ENCODE peak calls at places on chromosomes 5 and 9, in four cellular contexts. One of them, this sample, is unnamed.
A peak's percentile ranks its signal among the peaks of the same experiment; 100 is the strongest.

GRCh38 chr5:61273279-61273678 is 58.8 kb upstream of the ZSWIM6 start:
- DNase-seq in AG09319: no peak
- DNase-seq in neural crest cell: no peak
- DNase-seq in CD4-positive, alpha-beta T cell: no peak
- DNase-seq in this sample: no peak

GRCh38 chr5:7823601-7824000 is 27.3 kb downstream of the CFAP90 start:
- DNase-seq in AG09319: no peak
- DNase-seq in neural crest cell: no peak
- DNase-seq in CD4-positive, alpha-beta T cell: no peak
- DNase-seq in this sample: no peak

GRCh38 chr5:13188393-13188792 is 756.1 kb downstream of the DNAH5 start:
- DNase-seq in AG09319: no peak
- DNase-seq in neural crest cell: no peak
- DNase-seq in CD4-positive, alpha-beta T cell: no peak
- DNase-seq in this sample: no peak

GRCh38 chr5:98772415-98773213 is 849 bp upstream of the RGMB start:
- DNase-seq in AG09319: no peak
- DNase-seq in neural crest cell: peak; percentile 59
- DNase-seq in CD4-positive, alpha-beta T cell: peak; percentile 28
- DNase-seq in this sample: no peak

GRCh38 chr9:90204128-90204838 is 438.3 kb downstream of the DIRAS2 start:
- DNase-seq in AG09319: no peak
- DNase-seq in neural crest cell: no peak
- DNase-seq in CD4-positive, alpha-beta T cell: no peak
- DNase-seq in this sample: no peak

GRCh38 chr5:61357745-61358144 is 25.7 kb downstream of the ZSWIM6 start:
- DNase-seq in AG09319: no peak
- DNase-seq in neural crest cell: no peak
- DNase-seq in CD4-positive, alpha-beta T cell: no peak
- DNase-seq in this sample: no peak

GRCh38 chr5:82975812-82976211 is 101.4 kb downstream of the TMEM167A start:
- DNase-seq in AG09319: no peak
- DNase-seq in neural crest cell: no peak
- DNase-seq in CD4-positive, alpha-beta T cell: no peak
- DNase-seq in this sample: no peak

GRCh38 chr9:5549671-5550650 is 39.6 kb downstream of the PDCD1LG2 start:
- DNase-seq in AG09319: no peak
- DNase-seq in neural crest cell: no peak
- DNase-seq in CD4-positive, alpha-beta T cell: no peak
- DNase-seq in this sample: no peak

GRCh38 chr9:131617611-131618010 is 72.3 kb downstream of the PRRT1B start:
- DNase-seq in AG09319: no peak
- DNase-seq in neural crest cell: no peak
- DNase-seq in CD4-positive, alpha-beta T cell: no peak
- DNase-seq in this sample: no peak

GRCh38 chr9:116087246-116087645 is 66.3 kb upstream of the PAPPA start:
- DNase-seq in AG09319: no peak
- DNase-seq in neural crest cell: no peak
- DNase-seq in CD4-positive, alpha-beta T cell: no peak
- DNase-seq in this sample: no peak

GRCh38 chr5:146565764-146566163 is 49.8 kb upstream of the GPR151 start:
- DNase-seq in AG09319: peak; percentile 0
- DNase-seq in neural crest cell: peak; percentile 50
- DNase-seq in CD4-positive, alpha-beta T cell: peak; percentile 12
- DNase-seq in this sample: no peak

GRCh38 chr5:149588947-149589346 is 7.6 kb downstream of the ARHGEF37 start:
- DNase-seq in AG09319: no peak
- DNase-seq in neural crest cell: no peak
- DNase-seq in CD4-positive, alpha-beta T cell: no peak
- DNase-seq in this sample: no peak

GRCh38 chr9:72254881-72255545 is 105.8 kb downstream of the GDA start:
- DNase-seq in AG09319: no peak
- DNase-seq in neural crest cell: no peak
- DNase-seq in CD4-positive, alpha-beta T cell: no peak
- DNase-seq in this sample: no peak

GRCh38 chr9:113488490-113488889 is 25.0 kb downstream of the RGS3 start:
- DNase-seq in AG09319: no peak
- DNase-seq in neural crest cell: no peak
- DNase-seq in CD4-positive, alpha-beta T cell: no peak
- DNase-seq in this sample: no peak

GRCh38 chr9:8070779-8071444 is 271.3 kb upstream of the DMAC1 start:
- DNase-seq in AG09319: no peak
- DNase-seq in neural crest cell: no peak
- DNase-seq in CD4-positive, alpha-beta T cell: no peak
- DNase-seq in this sample: no peak

GRCh38 chr9:129182625-129183494 is 4.8 kb upstream of the IER5L start:
- DNase-seq in AG09319: no peak
- DNase-seq in neural crest cell: peak; percentile 71
- DNase-seq in CD4-positive, alpha-beta T cell: no peak
- DNase-seq in this sample: no peak

GRCh38 chr5:1511651-1512540 is 11.9 kb downstream of the LPCAT1 start:
- DNase-seq in AG09319: peak; percentile 23
- DNase-seq in neural crest cell: no peak
- DNase-seq in CD4-positive, alpha-beta T cell: no peak
- DNase-seq in this sample: peak; percentile 62

GRCh38 chr9:115913666-115914065 is 239.9 kb upstream of the PAPPA start:
- DNase-seq in AG09319: no peak
- DNase-seq in neural crest cell: no peak
- DNase-seq in CD4-positive, alpha-beta T cell: no peak
- DNase-seq in this sample: no peak

GRCh38 chr9:96858670-96859069 is 4.4 kb upstream of the ZNF782 start:
- DNase-seq in AG09319: no peak
- DNase-seq in neural crest cell: no peak
- DNase-seq in CD4-positive, alpha-beta T cell: no peak
- DNase-seq in this sample: no peak

GRCh38 chr5:132313961-132314432 is 19.8 kb downstream of the SLC22A4 start:
- DNase-seq in AG09319: no peak
- DNase-seq in neural crest cell: no peak
- DNase-seq in CD4-positive, alpha-beta T cell: no peak
- DNase-seq in this sample: no peak

GRCh38 chr5:94523018-94523417 is 95.4 kb downstream of the KIAA0825 start:
- DNase-seq in AG09319: no peak
- DNase-seq in neural crest cell: no peak
- DNase-seq in CD4-positive, alpha-beta T cell: no peak
- DNase-seq in this sample: no peak

GRCh38 chr9:89986190-89986589 is 381.4 kb downstream of the GADD45G start:
- DNase-seq in AG09319: no peak
- DNase-seq in neural crest cell: no peak
- DNase-seq in CD4-positive, alpha-beta T cell: no peak
- DNase-seq in this sample: no peak

GRCh38 chr5:10456583-10457562 is 15.2 kb downstream of the ROPN1L start:
- DNase-seq in AG09319: no peak
- DNase-seq in neural crest cell: no peak
- DNase-seq in CD4-positive, alpha-beta T cell: no peak
- DNase-seq in this sample: no peak

GRCh38 chr5:133059621-133060020 is 7.8 kb downstream of the HSPA4 start:
- DNase-seq in AG09319: no peak
- DNase-seq in neural crest cell: no peak
- DNase-seq in CD4-positive, alpha-beta T cell: no peak
- DNase-seq in this sample: no peak

GRCh38 chr9:88942411-88942810 is 48.9 kb upstream of the S1PR3 start:
- DNase-seq in AG09319: no peak
- DNase-seq in neural crest cell: no peak
- DNase-seq in CD4-positive, alpha-beta T cell: no peak
- DNase-seq in this sample: no peak

GRCh38 chr9:33135086-33135958 is 31.8 kb downstream of the B4GALT1 start:
- DNase-seq in AG09319: no peak
- DNase-seq in neural crest cell: no peak
- DNase-seq in CD4-positive, alpha-beta T cell: no peak
- DNase-seq in this sample: no peak

GRCh38 chr5:37615184-37615583 is 224.7 kb downstream of the GDNF start:
- DNase-seq in AG09319: peak; percentile 48
- DNase-seq in neural crest cell: no peak
- DNase-seq in CD4-positive, alpha-beta T cell: no peak
- DNase-seq in this sample: no peak

GRCh38 chr9:69093471-69094103 is 58.0 kb downstream of the FXN start:
- DNase-seq in AG09319: no peak
- DNase-seq in neural crest cell: no peak
- DNase-seq in CD4-positive, alpha-beta T cell: no peak
- DNase-seq in this sample: no peak

GRCh38 chr5:93289915-93290314 is 291.1 kb downstream of the NR2F1-AS1 start:
- DNase-seq in AG09319: no peak
- DNase-seq in neural crest cell: no peak
- DNase-seq in CD4-positive, alpha-beta T cell: no peak
- DNase-seq in this sample: no peak

GRCh38 chr9:29644514-29644913 is 2071.2 kb upstream of the C9orf72 start:
- DNase-seq in AG09319: no peak
- DNase-seq in neural crest cell: no peak
- DNase-seq in CD4-positive, alpha-beta T cell: no peak
- DNase-seq in this sample: no peak

GRCh38 chr5:150645070-150645700 is 4.7 kb downstream of the SYNPO start:
- DNase-seq in AG09319: peak; percentile 78
- DNase-seq in neural crest cell: no peak
- DNase-seq in CD4-positive, alpha-beta T cell: no peak
- DNase-seq in this sample: no peak

DNA sequence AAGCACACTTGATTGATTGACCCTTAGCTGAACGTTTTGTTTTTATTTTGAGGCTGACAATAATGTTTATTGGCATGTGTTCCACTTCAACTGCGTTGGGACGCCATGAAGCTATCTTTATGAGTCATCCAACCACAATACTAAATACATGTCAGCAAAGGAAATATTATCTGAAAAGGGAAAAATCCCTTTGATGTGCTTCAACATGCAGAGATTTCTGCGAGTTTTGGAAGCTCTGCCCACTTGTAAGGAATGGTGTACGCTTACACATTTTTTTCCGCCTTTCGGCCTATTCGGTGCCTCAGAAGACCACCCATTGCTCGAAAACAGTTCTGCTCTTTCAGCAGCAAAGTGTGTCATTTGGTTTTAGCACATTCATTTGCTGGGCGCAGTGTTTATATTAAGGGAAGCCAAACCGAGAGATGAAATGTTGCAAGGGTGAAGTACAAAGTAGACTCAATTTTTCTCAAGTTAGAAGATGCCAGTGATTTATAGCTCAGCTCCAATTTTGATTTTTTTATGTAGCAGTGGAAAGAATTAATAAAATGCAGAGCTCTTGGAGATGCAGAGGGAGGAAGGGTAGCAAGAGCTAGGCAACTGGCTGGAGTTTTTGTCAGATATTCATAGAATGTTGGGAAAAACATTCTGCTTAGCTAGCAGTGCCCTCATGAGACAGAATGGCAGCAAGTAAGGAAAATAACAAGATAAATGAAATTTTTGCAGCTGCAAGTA is 68.9 kb downstream of the PRDM6 start:
- DNase-seq in AG09319: peak; percentile 41
- DNase-seq in neural crest cell: no peak
- DNase-seq in CD4-positive, alpha-beta T cell: no peak
- DNase-seq in this sample: no peak
- TF ChIP-seq CTCF in AG09319: peak; percentile 60
- TF ChIP-seq CTCF in neural crest cell: no peak
- TF ChIP-seq CTCF in CD4-positive, alpha-beta T cell: no peak
- TF ChIP-seq CTCF in this sample: no peak

DNA sequence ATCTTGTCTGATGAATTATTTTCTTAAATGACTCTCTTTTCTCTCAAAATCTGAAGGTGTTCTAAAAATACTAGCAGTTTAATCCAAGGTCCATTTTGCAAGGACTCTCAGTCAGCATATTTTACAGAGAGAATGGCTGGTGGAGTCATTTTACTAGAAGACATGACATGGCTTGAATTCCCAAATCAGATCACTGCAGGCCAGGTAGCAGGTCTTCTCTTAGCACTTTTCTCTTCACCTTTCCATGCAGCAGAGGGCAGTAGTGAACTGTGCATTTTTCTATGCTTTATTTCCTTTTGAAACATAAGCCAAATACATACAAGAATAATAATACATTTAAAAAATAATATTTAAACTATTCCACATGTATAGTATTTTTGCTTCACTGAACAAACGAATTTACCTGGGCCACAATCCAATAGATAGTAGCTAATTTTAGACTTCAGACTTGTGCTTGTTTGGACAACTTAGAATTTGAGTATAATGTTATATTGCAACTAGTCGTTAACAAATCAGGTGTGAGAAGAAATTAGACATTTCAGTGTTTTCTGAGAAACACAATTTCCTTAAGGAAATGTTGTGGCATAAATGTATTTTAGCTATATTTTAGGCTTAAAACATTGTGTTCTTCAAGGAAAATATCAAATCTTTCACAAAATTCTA is 289.4 kb upstream of the DAB2 start:
- DNase-seq in AG09319: peak; percentile 28
- DNase-seq in neural crest cell: peak; percentile 23
- DNase-seq in CD4-positive, alpha-beta T cell: peak; percentile 15
- DNase-seq in this sample: no peak
- TF ChIP-seq CTCF in AG09319: peak; percentile 67
- TF ChIP-seq CTCF in neural crest cell: peak; percentile 82
- TF ChIP-seq CTCF in CD4-positive, alpha-beta T cell: peak; percentile 61
- TF ChIP-seq CTCF in this sample: peak; percentile 82

DNA sequence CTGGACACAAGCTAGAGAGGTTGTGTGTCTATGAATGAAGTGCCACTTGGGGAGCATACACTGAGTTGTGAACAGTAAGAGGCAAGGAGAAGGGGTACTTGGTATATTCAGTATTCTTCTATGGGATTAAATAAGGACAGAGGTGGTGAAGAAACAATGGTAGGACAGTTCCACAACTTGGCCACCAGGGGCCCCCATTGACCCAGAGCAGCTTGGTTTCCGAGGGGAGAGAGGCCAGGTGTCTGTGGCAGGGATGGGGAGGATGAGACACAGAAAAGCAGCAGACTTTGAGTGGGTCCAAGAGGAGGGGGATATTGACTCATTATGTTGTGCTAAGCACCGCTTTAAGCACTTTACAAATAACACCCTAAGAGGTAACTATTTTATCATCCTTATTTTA is 220.6 kb downstream of the MELK start:
- DNase-seq in AG09319: no peak
- DNase-seq in neural crest cell: no peak
- DNase-seq in CD4-positive, alpha-beta T cell: no peak
- DNase-seq in this sample: no peak
- TF ChIP-seq CTCF in AG09319: no peak
- TF ChIP-seq CTCF in neural crest cell: peak; percentile 54
- TF ChIP-seq CTCF in CD4-positive, alpha-beta T cell: no peak
- TF ChIP-seq CTCF in this sample: peak; percentile 63

GRCh38 chr5:140044041-140044440 is 942 bp upstream of the NRG2 start:
- DNase-seq in AG09319: no peak
- DNase-seq in neural crest cell: no peak
- DNase-seq in CD4-positive, alpha-beta T cell: no peak
- DNase-seq in this sample: no peak

GRCh38 chr5:140041099-140041491 is 2.0 kb downstream of the NRG2 start:
- DNase-seq in AG09319: no peak
- DNase-seq in neural crest cell: no peak
- DNase-seq in CD4-positive, alpha-beta T cell: no peak
- DNase-seq in this sample: no peak

GRCh38 chr5:140043508-140043872 is 391 bp upstream of the NRG2 start:
- DNase-seq in AG09319: no peak
- DNase-seq in neural crest cell: no peak
- DNase-seq in CD4-positive, alpha-beta T cell: no peak
- DNase-seq in this sample: no peak

GRCh38 chr5:140041492-140042421 is 1.3 kb downstream of the NRG2 start:
- DNase-seq in AG09319: no peak
- DNase-seq in neural crest cell: peak; percentile 23
- DNase-seq in CD4-positive, alpha-beta T cell: no peak
- DNase-seq in this sample: no peak

GRCh38 chr5:140042551-140043507 is at the start of gene NRG2:
- DNase-seq in AG09319: peak; percentile 14
- DNase-seq in neural crest cell: peak; percentile 79
- DNase-seq in CD4-positive, alpha-beta T cell: peak; percentile 23
- DNase-seq in this sample: peak; percentile 77
- TF ChIP-seq CTCF in AG09319: peak; percentile 57
- TF ChIP-seq CTCF in neural crest cell: peak; percentile 59
- TF ChIP-seq CTCF in CD4-positive, alpha-beta T cell: peak; percentile 35
- TF ChIP-seq CTCF in this sample: peak; percentile 72

This sample was measured in type B pancreatic cell.